ENCODE peak calls at places on chromosome 18, in six cellular contexts. N is body of pancreas, Z is AG10803, C is Karpas-422, H is uterus, Q is left ventricle myocardium inferior. M is an unnamed sample.
A peak's percentile ranks its signal among the peaks of the same experiment; 100 is the strongest.

GRCh38 chr18:67520276-67521035 is 3.9 kb upstream of the DSEL start:
- DNase-seq in N (no peak), Z (peak; percentile 96), C (no peak), H (peak; percentile 25), Q (no peak), M (no peak)

GRCh38 chr18:22165049-22165602 is 4.3 kb upstream of the GATA6 start:
- DNase-seq in N (peak; percentile 28), Z (no peak), C (no peak), H (peak; percentile 23), Q (no peak), M (no peak)

GRCh38 chr18:66749475-66750035 is 145.7 kb upstream of the CDH19 start:
- DNase-seq in N (no peak), Z (no peak), C (peak; percentile 35), H (no peak), Q (no peak), M (no peak)

GRCh38 chr18:50076245-50076644 is 118.7 kb downstream of the MYO5B start:
- DNase-seq in N (no peak), Z (no peak), C (no peak), H (no peak), Q (no peak), M (no peak)

GRCh38 chr18:69874058-69874457 is 73.6 kb downstream of the CD226 start:
- DNase-seq in N (no peak), Z (peak; percentile 60), C (no peak), H (no peak), Q (no peak), M (no peak)

GRCh38 chr18:6575908-6576307 is 153.6 kb upstream of the ARHGAP28 start:
- DNase-seq in N (no peak), Z (no peak), C (no peak), H (no peak), Q (no peak), M (no peak)

GRCh38 chr18:7476386-7476785 is 90.7 kb upstream of the PTPRM start:
- DNase-seq in N (no peak), Z (no peak), C (no peak), H (no peak), Q (no peak), M (no peak)

GRCh38 chr18:65567372-65567771 is 183.4 kb upstream of the CDH7 start:
- DNase-seq in N (no peak), Z (no peak), C (no peak), H (no peak), Q (no peak), M (no peak)

GRCh38 chr18:6509417-6510198 is 94.9 kb upstream of the L3MBTL4 start:
- DNase-seq in N (no peak), Z (no peak), C (peak; percentile 48), H (no peak), Q (no peak), M (no peak)

GRCh38 chr18:9824474-9824832 is 61.3 kb upstream of the TXNDC2 start:
- DNase-seq in N (no peak), Z (peak; percentile 95), C (no peak), H (no peak), Q (no peak), M (no peak)

GRCh38 chr18:22026362-22026761 is 143.0 kb upstream of the GATA6 start:
- DNase-seq in N (peak; percentile 85), Z (no peak), C (no peak), H (no peak), Q (no peak), M (no peak)

GRCh38 chr18:23038712-23039111 is 96.6 kb upstream of the CABLES1 start:
- DNase-seq in N (no peak), Z (peak; percentile 96), C (no peak), H (no peak), Q (no peak), M (peak; percentile 72)

GRCh38 chr18:24734058-24734457 is 273.6 kb downstream of the HRH4 start:
- DNase-seq in N (no peak), Z (no peak), C (peak; percentile 51), H (peak; percentile 34), Q (no peak), M (no peak)

GRCh38 chr18:71336811-71337210 is 1048.0 kb downstream of the SOCS6 start:
- DNase-seq in N (no peak), Z (no peak), C (no peak), H (no peak), Q (no peak), M (no peak)

GRCh38 chr18:62279561-62279960 is 45.5 kb upstream of the TNFRSF11A start:
- DNase-seq in N (no peak), Z (no peak), C (no peak), H (no peak), Q (no peak), M (no peak)

GRCh38 chr18:6413554-6414117 is 1.1 kb downstream of the L3MBTL4 start:
- DNase-seq in N (peak; percentile 17), Z (no peak), C (no peak), H (no peak), Q (no peak), M (no peak)

GRCh38 chr18:45688834-45689233 is 35.1 kb upstream of the SLC14A1 start:
- DNase-seq in N (no peak), Z (no peak), C (peak; percentile 75), H (no peak), Q (no peak), M (no peak)

GRCh38 chr18:27656167-27656778 is 471.2 kb upstream of the CHST9 start:
- DNase-seq in N (no peak), Z (no peak), C (no peak), H (no peak), Q (no peak), M (no peak)

GRCh38 chr18:27656905-27657304 is 471.8 kb upstream of the CHST9 start:
- DNase-seq in N (no peak), Z (no peak), C (no peak), H (no peak), Q (no peak), M (no peak)

GRCh38 chr18:27652480-27653121 is 467.5 kb upstream of the CHST9 start:
- DNase-seq in N (no peak), Z (no peak), C (no peak), H (no peak), Q (no peak), M (no peak)

GRCh38 chr18:27649621-27650020 is 464.5 kb upstream of the CHST9 start:
- DNase-seq in N (no peak), Z (no peak), C (no peak), H (no peak), Q (no peak), M (no peak)

DNA sequence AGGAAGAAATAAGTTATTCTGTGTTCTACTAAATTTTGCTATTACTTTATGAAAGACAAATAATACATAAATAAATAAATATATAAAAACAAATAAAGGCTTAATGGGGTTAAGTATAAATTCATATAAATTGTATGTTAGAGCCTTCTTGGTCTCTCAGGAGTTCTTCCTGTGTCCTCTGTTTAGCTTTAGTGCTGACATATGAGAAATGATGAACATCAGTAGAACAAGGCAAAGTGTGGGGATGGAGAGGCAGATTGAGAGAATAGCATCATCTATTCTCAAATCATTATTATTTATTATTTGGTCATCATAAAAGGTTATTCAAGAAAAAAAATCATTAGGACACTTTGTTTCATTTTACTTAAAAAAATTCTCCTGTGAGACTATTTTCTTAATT is 468.1 kb upstream of the CHST9 start:
- DNase-seq in N (no peak), Z (no peak), C (no peak), H (no peak), Q (no peak), M (no peak)
- H3K4me3 ChIP-seq in N (no peak overlapping the region), Z (no peak overlapping the region), C (no peak overlapping the region), H (no peak overlapping the region), Q (no peak overlapping the region), M (no peak overlapping the region)

GRCh38 chr18:12305930-12306629 is 2.0 kb upstream of the TUBB6 start:
- DNase-seq in N (no peak), Z (no peak), C (no peak), H (no peak), Q (no peak), M (no peak)
- H3K4me3 ChIP-seq in N (no peak overlapping the region), Z (peak overlapping the region; percentile 87), C (no peak overlapping the region), H (no peak overlapping the region), Q (peak overlapping the region; percentile 81), M (peak overlapping the region; percentile 100)

DNA sequence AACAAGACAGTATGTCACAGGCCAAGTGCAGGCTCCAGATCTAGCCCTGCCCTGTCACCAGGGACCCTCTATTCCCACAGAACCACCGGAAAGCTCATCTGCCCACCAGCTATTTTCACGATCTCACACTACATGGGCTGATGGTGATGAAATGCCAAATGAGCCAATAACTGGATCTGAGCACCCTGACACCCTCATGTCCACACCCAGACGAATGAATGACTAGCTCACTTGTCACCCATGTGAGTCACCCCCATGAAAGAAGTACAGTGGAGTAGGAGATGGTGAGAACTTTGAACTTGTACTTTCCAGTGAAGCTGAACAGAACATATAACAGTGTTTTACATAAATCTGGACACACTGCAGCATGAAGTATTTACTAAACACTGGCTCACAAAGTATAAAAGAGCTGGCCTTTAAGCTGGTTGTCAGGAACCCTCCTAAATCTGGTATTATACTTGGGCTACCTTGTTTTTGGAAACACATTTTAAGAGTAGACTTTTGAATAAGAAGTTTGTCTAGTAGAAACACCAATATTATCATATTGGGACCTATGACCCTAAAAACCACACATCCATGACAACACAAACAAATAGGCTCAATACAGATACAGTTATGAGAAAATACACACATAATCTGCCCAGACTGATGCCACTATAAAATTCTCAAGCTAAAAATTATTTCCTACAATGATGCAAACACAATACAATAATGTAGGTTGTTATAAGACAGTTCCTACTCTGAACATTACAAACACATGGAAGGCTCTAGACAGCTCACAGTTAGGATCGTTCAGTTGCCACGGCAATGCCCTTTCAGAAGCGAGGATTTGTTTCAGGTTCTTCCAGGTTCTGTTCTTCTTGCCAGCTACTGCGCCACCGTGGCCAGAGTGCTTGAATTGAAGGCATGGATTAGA is 19.0 kb downstream of the INO80C start:
- DNase-seq in N (no peak), Z (peak; percentile 68), C (peak; percentile 37), H (no peak), Q (no peak), M (no peak)
- H3K4me3 ChIP-seq in N (no peak overlapping the region), Z (no peak overlapping the region), C (no peak overlapping the region), H (no peak overlapping the region), Q (no peak overlapping the region), M (no peak overlapping the region)

DNA sequence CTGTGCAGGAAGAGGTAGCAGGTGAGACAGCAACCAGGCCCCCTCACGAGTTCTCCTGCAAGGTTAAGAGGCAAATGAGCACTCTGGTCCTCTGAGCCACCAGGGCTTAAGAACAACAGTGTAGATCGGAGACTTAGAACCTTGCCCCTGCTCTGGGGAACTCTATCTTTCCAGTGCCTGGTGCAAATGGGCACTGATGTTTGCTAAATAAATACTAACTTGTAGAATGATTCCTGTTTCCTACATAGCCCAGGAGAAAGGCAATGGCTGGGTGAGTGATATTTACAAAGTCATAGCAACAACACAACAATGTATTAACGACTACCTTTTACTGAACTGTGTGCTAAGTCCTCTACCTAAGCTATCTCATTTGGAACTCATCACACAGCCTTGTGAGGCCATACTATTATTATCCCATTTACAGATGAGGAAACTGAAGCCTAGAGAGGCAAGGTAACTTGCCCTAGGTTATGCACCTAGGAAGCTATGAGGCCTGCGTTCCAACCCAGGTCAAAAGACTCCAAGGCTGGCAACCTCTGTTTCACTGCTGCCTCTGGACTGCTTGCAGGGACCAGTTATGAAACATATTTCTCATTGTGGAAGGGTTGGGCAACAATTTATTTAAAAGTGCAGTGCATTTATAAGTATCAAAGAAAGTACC is 4.3 kb downstream of the ATP8B1 start:
- DNase-seq in N (no peak), Z (no peak), C (peak; percentile 20), H (no peak), Q (no peak), M (no peak)
- H3K4me3 ChIP-seq in N (no peak overlapping the region), Z (no peak overlapping the region), C (no peak overlapping the region), H (no peak overlapping the region), Q (no peak overlapping the region), M (no peak overlapping the region)

GRCh38 chr18:79791141-79791972 is 6.4 kb upstream of the KCNG2 start:
- DNase-seq in N (peak; percentile 28), Z (peak; percentile 99), C (no peak), H (no peak), Q (peak; percentile 39), M (peak; percentile 75)
- H3K4me3 ChIP-seq in N (no peak overlapping the region), Z (no peak overlapping the region), C (no peak overlapping the region), H (no peak overlapping the region), Q (peak overlapping the region; percentile 23), M (no peak overlapping the region)

M was measured in SJSA1.